ENCODE peak calls at places on chromosomes 1 and 21, in ten cellular contexts. One of them, this sample, is unnamed.

GRCh38 chr1:150121236-150121862 is 28.4 kb upstream of the PLEKHO1 start:
- DNase-seq in BJ: no peak
- DNase-seq in mucosa of descending colon: no peak
- DNase-seq in HCT116: no peak
- DNase-seq in fibroblast of mammary gland: no peak
- DNase-seq in kidney epithelial cell: no peak
- DNase-seq in left ventricle myocardium inferior: no peak
- DNase-seq in cardiac muscle cell: no peak
- DNase-seq in A673: no peak
- DNase-seq in tibial artery: no peak
- DNase-seq in this sample: no peak

GRCh38 chr21:41501919-41502318 is 6.0 kb downstream of the TMPRSS2 start:
- DNase-seq in fibroblast of mammary gland: peak
- DNase-seq in left ventricle myocardium inferior: no peak
- DNase-seq in BJ: no peak
- DNase-seq in kidney epithelial cell: no peak
- DNase-seq in A673: no peak
- DNase-seq in mucosa of descending colon: no peak
- DNase-seq in cardiac muscle cell: no peak
- DNase-seq in tibial artery: no peak
- DNase-seq in HCT116: no peak
- DNase-seq in this sample: no peak

GRCh38 chr1:165075725-165076370 is 280.7 kb downstream of the LMX1A start:
- DNase-seq in HCT116: no peak
- DNase-seq in kidney epithelial cell: no peak
- DNase-seq in fibroblast of mammary gland: peak
- DNase-seq in BJ: no peak
- DNase-seq in tibial artery: no peak
- DNase-seq in left ventricle myocardium inferior: no peak
- DNase-seq in A673: peak
- DNase-seq in mucosa of descending colon: no peak
- DNase-seq in cardiac muscle cell: peak
- DNase-seq in this sample: peak

GRCh38 chr1:7789828-7790227 is 5.7 kb downstream of the PER3 start:
- DNase-seq in A673: no peak
- DNase-seq in left ventricle myocardium inferior: no peak
- DNase-seq in tibial artery: no peak
- DNase-seq in cardiac muscle cell: no peak
- DNase-seq in HCT116: no peak
- DNase-seq in BJ: no peak
- DNase-seq in kidney epithelial cell: no peak
- DNase-seq in fibroblast of mammary gland: no peak
- DNase-seq in mucosa of descending colon: no peak
- DNase-seq in this sample: no peak

GRCh38 chr1:85473390-85473789 is 8.4 kb upstream of the DDAH1 start:
- DNase-seq in HCT116: no peak
- DNase-seq in left ventricle myocardium inferior: no peak
- DNase-seq in mucosa of descending colon: no peak
- DNase-seq in cardiac muscle cell: no peak
- DNase-seq in tibial artery: no peak
- DNase-seq in kidney epithelial cell: no peak
- DNase-seq in fibroblast of mammary gland: peak
- DNase-seq in BJ: no peak
- DNase-seq in A673: no peak
- DNase-seq in this sample: peak

GRCh38 chr1:60277269-60277668 is 203.7 kb upstream of the C1orf87 start:
- DNase-seq in kidney epithelial cell: no peak
- DNase-seq in BJ: no peak
- DNase-seq in fibroblast of mammary gland: no peak
- DNase-seq in mucosa of descending colon: no peak
- DNase-seq in HCT116: no peak
- DNase-seq in cardiac muscle cell: no peak
- DNase-seq in A673: no peak
- DNase-seq in tibial artery: no peak
- DNase-seq in left ventricle myocardium inferior: no peak
- DNase-seq in this sample: no peak

GRCh38 chr1:54800899-54801759 is at the start of gene TTC22:
- DNase-seq in A673: peak
- DNase-seq in left ventricle myocardium inferior: no peak
- DNase-seq in tibial artery: peak
- DNase-seq in kidney epithelial cell: no peak
- DNase-seq in BJ: no peak
- DNase-seq in mucosa of descending colon: peak
- DNase-seq in fibroblast of mammary gland: no peak
- DNase-seq in HCT116: peak
- DNase-seq in cardiac muscle cell: no peak
- DNase-seq in this sample: no peak

GRCh38 chr1:193806079-193807048 is 620.0 kb upstream of the B3GALT2 start:
- DNase-seq in left ventricle myocardium inferior: no peak
- DNase-seq in BJ: no peak
- DNase-seq in fibroblast of mammary gland: no peak
- DNase-seq in kidney epithelial cell: no peak
- DNase-seq in HCT116: no peak
- DNase-seq in A673: no peak
- DNase-seq in cardiac muscle cell: no peak
- DNase-seq in tibial artery: no peak
- DNase-seq in mucosa of descending colon: no peak
- DNase-seq in this sample: no peak

GRCh38 chr1:171032822-171033702 is 57.6 kb upstream of the FMO3 start:
- DNase-seq in BJ: no peak
- DNase-seq in kidney epithelial cell: no peak
- DNase-seq in fibroblast of mammary gland: no peak
- DNase-seq in tibial artery: no peak
- DNase-seq in HCT116: no peak
- DNase-seq in mucosa of descending colon: no peak
- DNase-seq in cardiac muscle cell: no peak
- DNase-seq in A673: no peak
- DNase-seq in left ventricle myocardium inferior: no peak
- DNase-seq in this sample: no peak

GRCh38 chr1:74427676-74428075 is 84.7 kb downstream of the LRRC53 start:
- DNase-seq in left ventricle myocardium inferior: no peak
- DNase-seq in kidney epithelial cell: no peak
- DNase-seq in cardiac muscle cell: no peak
- DNase-seq in tibial artery: no peak
- DNase-seq in A673: no peak
- DNase-seq in BJ: no peak
- DNase-seq in fibroblast of mammary gland: no peak
- DNase-seq in mucosa of descending colon: no peak
- DNase-seq in HCT116: no peak
- DNase-seq in this sample: peak

GRCh38 chr21:17454315-17455027 is 58.4 kb upstream of the CXADR start:
- DNase-seq in A673: peak
- DNase-seq in HCT116: peak
- DNase-seq in tibial artery: no peak
- DNase-seq in BJ: peak
- DNase-seq in fibroblast of mammary gland: peak
- DNase-seq in cardiac muscle cell: peak
- DNase-seq in left ventricle myocardium inferior: peak
- DNase-seq in kidney epithelial cell: peak
- DNase-seq in mucosa of descending colon: no peak
- DNase-seq in this sample: peak

GRCh38 chr21:29164330-29164942 is 34.0 kb downstream of the MAP3K7CL start:
- DNase-seq in mucosa of descending colon: no peak
- DNase-seq in A673: peak
- DNase-seq in HCT116: peak
- DNase-seq in fibroblast of mammary gland: peak
- DNase-seq in tibial artery: no peak
- DNase-seq in cardiac muscle cell: peak
- DNase-seq in kidney epithelial cell: no peak
- DNase-seq in left ventricle myocardium inferior: no peak
- DNase-seq in BJ: no peak
- DNase-seq in this sample: peak

GRCh38 chr1:29800120-29800519 is 563.8 kb downstream of the PTPRU start:
- DNase-seq in A673: no peak
- DNase-seq in kidney epithelial cell: no peak
- DNase-seq in HCT116: no peak
- DNase-seq in tibial artery: no peak
- DNase-seq in fibroblast of mammary gland: no peak
- DNase-seq in mucosa of descending colon: no peak
- DNase-seq in left ventricle myocardium inferior: no peak
- DNase-seq in cardiac muscle cell: peak
- DNase-seq in BJ: no peak
- DNase-seq in this sample: no peak

GRCh38 chr1:191504999-191505398 is 653.3 kb upstream of the RGS18 start:
- DNase-seq in tibial artery: no peak
- DNase-seq in BJ: no peak
- DNase-seq in HCT116: no peak
- DNase-seq in A673: no peak
- DNase-seq in left ventricle myocardium inferior: no peak
- DNase-seq in fibroblast of mammary gland: no peak
- DNase-seq in cardiac muscle cell: no peak
- DNase-seq in mucosa of descending colon: no peak
- DNase-seq in kidney epithelial cell: no peak
- DNase-seq in this sample: no peak

GRCh38 chr1:53535226-53535625 is 76.0 kb downstream of the DMRTB1 start:
- DNase-seq in left ventricle myocardium inferior: no peak
- DNase-seq in BJ: no peak
- DNase-seq in tibial artery: no peak
- DNase-seq in A673: no peak
- DNase-seq in kidney epithelial cell: no peak
- DNase-seq in mucosa of descending colon: no peak
- DNase-seq in cardiac muscle cell: no peak
- DNase-seq in HCT116: no peak
- DNase-seq in fibroblast of mammary gland: no peak
- DNase-seq in this sample: no peak

GRCh38 chr1:225817611-225818061 is 7.7 kb downstream of the EPHX1 start:
- DNase-seq in kidney epithelial cell: peak
- DNase-seq in BJ: peak
- DNase-seq in tibial artery: peak
- DNase-seq in cardiac muscle cell: no peak
- DNase-seq in HCT116: peak
- DNase-seq in left ventricle myocardium inferior: peak
- DNase-seq in fibroblast of mammary gland: peak
- DNase-seq in mucosa of descending colon: peak
- DNase-seq in A673: peak
- DNase-seq in this sample: peak

GRCh38 chr1:7371926-7372325 is 399.2 kb upstream of the VAMP3 start:
- DNase-seq in kidney epithelial cell: no peak
- DNase-seq in mucosa of descending colon: no peak
- DNase-seq in left ventricle myocardium inferior: no peak
- DNase-seq in A673: no peak
- DNase-seq in BJ: no peak
- DNase-seq in tibial artery: no peak
- DNase-seq in fibroblast of mammary gland: no peak
- DNase-seq in HCT116: no peak
- DNase-seq in cardiac muscle cell: no peak
- DNase-seq in this sample: no peak

GRCh38 chr1:246659594-246660140 is 64.5 kb upstream of the SCCPDH start:
- DNase-seq in A673: no peak
- DNase-seq in mucosa of descending colon: no peak
- DNase-seq in kidney epithelial cell: no peak
- DNase-seq in cardiac muscle cell: no peak
- DNase-seq in left ventricle myocardium inferior: no peak
- DNase-seq in HCT116: no peak
- DNase-seq in BJ: no peak
- DNase-seq in fibroblast of mammary gland: no peak
- DNase-seq in tibial artery: no peak
- DNase-seq in this sample: no peak
- H3K4me3 ChIP-seq in A673: no peak
- H3K4me3 ChIP-seq in mucosa of descending colon: no peak
- H3K4me3 ChIP-seq in kidney epithelial cell: no peak
- H3K4me3 ChIP-seq in cardiac muscle cell: no peak
- H3K4me3 ChIP-seq in left ventricle myocardium inferior: no peak
- H3K4me3 ChIP-seq in HCT116: no peak
- H3K4me3 ChIP-seq in BJ: no peak
- H3K4me3 ChIP-seq in fibroblast of mammary gland: no peak
- H3K4me3 ChIP-seq in tibial artery: no peak
- H3K4me3 ChIP-seq in this sample: no peak

DNA sequence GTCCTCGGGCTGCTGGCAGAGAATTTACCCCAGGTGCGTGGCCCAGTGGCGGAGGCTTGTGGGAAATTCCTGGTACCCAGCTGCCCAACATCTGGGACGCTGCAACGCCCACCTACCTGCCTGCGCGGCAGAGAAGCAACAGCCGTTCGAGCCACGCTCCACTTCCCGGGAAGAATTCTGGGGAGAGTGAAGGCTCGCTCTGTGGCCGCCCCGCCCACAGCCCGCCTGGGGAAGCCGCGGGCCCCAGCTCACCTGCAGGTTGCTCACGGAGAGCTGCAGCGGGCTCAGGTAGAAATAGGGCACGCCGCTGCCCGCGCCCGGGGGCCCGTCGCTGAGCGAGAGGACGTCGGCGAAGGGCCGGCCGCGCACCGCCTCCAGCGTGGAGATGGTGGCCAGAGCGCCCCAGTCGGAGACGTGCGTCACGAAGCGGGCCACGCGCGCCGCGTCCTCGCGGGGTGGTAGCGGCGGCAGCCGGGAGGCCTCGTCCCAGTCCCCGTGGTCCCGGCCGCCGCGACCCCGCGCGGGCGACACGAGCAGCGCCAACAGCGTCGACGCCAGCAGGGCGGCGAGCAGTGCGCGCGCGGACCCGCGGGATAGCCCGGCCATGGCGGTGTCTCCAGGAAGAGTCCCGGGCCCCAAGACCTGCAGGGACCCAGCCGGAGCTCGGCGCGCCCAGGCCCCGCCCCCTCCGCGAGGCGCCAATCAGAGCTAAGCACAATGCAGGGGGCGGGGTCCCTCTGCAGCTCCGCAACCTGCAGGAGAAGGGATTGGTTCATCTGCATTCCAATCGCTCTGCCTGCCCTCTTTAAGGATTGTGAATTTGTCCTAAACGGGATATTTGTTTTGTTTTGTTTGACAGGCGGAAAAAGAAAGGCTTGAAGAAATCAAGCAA is at the start of gene CREG1:
- DNase-seq in kidney epithelial cell: peak
- DNase-seq in cardiac muscle cell: peak
- DNase-seq in left ventricle myocardium inferior: peak
- DNase-seq in tibial artery: peak
- DNase-seq in mucosa of descending colon: peak
- DNase-seq in BJ: peak
- DNase-seq in A673: peak
- DNase-seq in HCT116: peak
- DNase-seq in fibroblast of mammary gland: peak
- DNase-seq in this sample: peak
- TF ChIP-seq CTCF in kidney epithelial cell: no peak
- TF ChIP-seq CTCF in cardiac muscle cell: no peak
- TF ChIP-seq CTCF in left ventricle myocardium inferior: no peak
- TF ChIP-seq CTCF in tibial artery: no peak
- TF ChIP-seq CTCF in mucosa of descending colon: no peak
- TF ChIP-seq CTCF in BJ: no peak
- TF ChIP-seq CTCF in A673: no peak
- TF ChIP-seq CTCF in HCT116: no peak
- TF ChIP-seq CTCF in fibroblast of mammary gland: no peak
- TF ChIP-seq CTCF in this sample: no peak

GRCh38 chr1:68199603-68200002 is 32.7 kb downstream of the WLS start:
- DNase-seq in HCT116: no peak
- DNase-seq in A673: no peak
- DNase-seq in mucosa of descending colon: peak
- DNase-seq in tibial artery: no peak
- DNase-seq in kidney epithelial cell: no peak
- DNase-seq in cardiac muscle cell: no peak
- DNase-seq in BJ: no peak
- DNase-seq in left ventricle myocardium inferior: no peak
- DNase-seq in fibroblast of mammary gland: no peak
- DNase-seq in this sample: no peak
- H3K4me3 ChIP-seq in HCT116: no peak
- H3K4me3 ChIP-seq in A673: no peak
- H3K4me3 ChIP-seq in mucosa of descending colon: no peak
- H3K4me3 ChIP-seq in tibial artery: no peak
- H3K4me3 ChIP-seq in kidney epithelial cell: no peak
- H3K4me3 ChIP-seq in cardiac muscle cell: no peak
- H3K4me3 ChIP-seq in BJ: no peak
- H3K4me3 ChIP-seq in left ventricle myocardium inferior: no peak
- H3K4me3 ChIP-seq in fibroblast of mammary gland: no peak
- H3K4me3 ChIP-seq in this sample: no peak

GRCh38 chr1:237884237-237884636 is 6.5 kb downstream of the ZP4 start:
- DNase-seq in kidney epithelial cell: no peak
- DNase-seq in A673: no peak
- DNase-seq in mucosa of descending colon: no peak
- DNase-seq in BJ: no peak
- DNase-seq in left ventricle myocardium inferior: no peak
- DNase-seq in tibial artery: no peak
- DNase-seq in HCT116: no peak
- DNase-seq in cardiac muscle cell: no peak
- DNase-seq in fibroblast of mammary gland: no peak
- DNase-seq in this sample: no peak
- TF ChIP-seq CTCF in kidney epithelial cell: no peak
- TF ChIP-seq CTCF in A673: no peak
- TF ChIP-seq CTCF in mucosa of descending colon: no peak
- TF ChIP-seq CTCF in BJ: no peak
- TF ChIP-seq CTCF in left ventricle myocardium inferior: no peak
- TF ChIP-seq CTCF in tibial artery: no peak
- TF ChIP-seq CTCF in HCT116: no peak
- TF ChIP-seq CTCF in cardiac muscle cell: no peak
- TF ChIP-seq CTCF in fibroblast of mammary gland: no peak
- TF ChIP-seq CTCF in this sample: no peak